ENCODE peak calls at places on chromosome 3, in six cellular contexts. A is T-cell; Y is stimulated activated CD8-positive, alpha-beta memory T cell treated with anti-CD3 and anti-CD28 coated beads, Interleukin-7, amount 100 ng/mL, for 1 hour; C is NCI-H526; B is GM06990; K is sigmoid colon. I is an unnamed sample.

GRCh38 chr3:189464800-189465199 is 166.4 kb upstream of the TP63 start:
- DNase-seq in A (no peak), Y (no peak), C (no peak), B (no peak), K (no peak), I (no peak)

GRCh38 chr3:124859025-124859424 is 28.1 kb downstream of the ITGB5 start:
- DNase-seq in A (no peak), Y (no peak), C (no peak), B (no peak), K (peak; percentile 63), I (no peak)

GRCh38 chr3:71469131-71469430 is 114.4 kb downstream of the FOXP1 start:
- DNase-seq in A (no peak), Y (no peak), C (no peak), B (no peak), K (no peak), I (no peak)

GRCh38 chr3:185532881-185533280 is 19.5 kb downstream of the LIPH start:
- DNase-seq in A (no peak), Y (no peak), C (no peak), B (no peak), K (no peak), I (no peak)

GRCh38 chr3:11629716-11630115 is 14.0 kb downstream of the VGLL4 start:
- DNase-seq in A (no peak), Y (no peak), C (no peak), B (no peak), K (no peak), I (no peak)

GRCh38 chr3:183331518-183331917 is 78.5 kb downstream of the B3GNT5 start:
- DNase-seq in A (no peak), Y (no peak), C (no peak), B (no peak), K (no peak), I (peak; percentile 64)

GRCh38 chr3:178404966-178405365 is 131.3 kb upstream of the KCNMB2 start:
- DNase-seq in A (no peak), Y (no peak), C (no peak), B (no peak), K (no peak), I (no peak)

GRCh38 chr3:107756649-107757048 is 233.9 kb downstream of the BBX start:
- DNase-seq in A (no peak), Y (no peak), C (no peak), B (no peak), K (no peak), I (no peak)

GRCh38 chr3:197718904-197719303 is 17.8 kb downstream of the RUBCN start:
- DNase-seq in A (no peak), Y (no peak), C (no peak), B (no peak), K (no peak), I (no peak)

GRCh38 chr3:37668831-37669610 is 192.7 kb upstream of the CTDSPL start:
- DNase-seq in A (no peak), Y (no peak), C (no peak), B (no peak), K (peak; percentile 70), I (no peak)

GRCh38 chr3:88195951-88196434 is 46.2 kb downstream of the C3orf38 start:
- DNase-seq in A (no peak), Y (no peak), C (no peak), B (no peak), K (no peak), I (no peak)

GRCh38 chr3:11328196-11328945 is 56.2 kb downstream of the ATG7 start:
- DNase-seq in A (no peak), Y (no peak), C (no peak), B (no peak), K (no peak), I (no peak)

GRCh38 chr3:130841357-130841756 is 52.5 kb upstream of the ATP2C1 start:
- DNase-seq in A (no peak), Y (no peak), C (no peak), B (no peak), K (no peak), I (no peak)

GRCh38 chr3:152909180-152909883 is 74.4 kb downstream of the P2RY1 start:
- DNase-seq in A (no peak), Y (no peak), C (no peak), B (no peak), K (no peak), I (no peak)

GRCh38 chr3:42298259-42298658 is 32.3 kb upstream of the CCK start:
- DNase-seq in A (no peak), Y (no peak), C (no peak), B (no peak), K (no peak), I (no peak)

GRCh38 chr3:14285526-14285925 is 106.9 kb downstream of the LSM3 start:
- DNase-seq in A (no peak), Y (no peak), C (no peak), B (no peak), K (no peak), I (no peak)

GRCh38 chr3:189566550-189566949 is 64.6 kb upstream of the TP63 start:
- DNase-seq in A (no peak), Y (no peak), C (no peak), B (no peak), K (no peak), I (no peak)

GRCh38 chr3:8576841-8577553 is 67.6 kb downstream of the SSUH2 start:
- DNase-seq in A (no peak), Y (no peak), C (no peak), B (no peak), K (no peak), I (no peak)

GRCh38 chr3:23880703-23881339 is 36.0 kb downstream of the NKIRAS1 start:
- DNase-seq in A (no peak), Y (no peak), C (no peak), B (no peak), K (no peak), I (no peak)

GRCh38 chr3:95277614-95278013 is 1214.8 kb downstream of the NSUN3 start:
- DNase-seq in A (no peak), Y (no peak), C (no peak), B (no peak), K (no peak), I (no peak)

GRCh38 chr3:66342717-66343373 is 122.0 kb downstream of the SLC25A26 start:
- DNase-seq in A (no peak), Y (no peak), C (no peak), B (no peak), K (no peak), I (no peak)

GRCh38 chr3:184315871-184316661 is 1.7 kb downstream of the EIF4G1 start:
- DNase-seq in A (no peak), Y (no peak), C (no peak), B (no peak), K (no peak), I (no peak)

GRCh38 chr3:24640330-24640877 is 145.8 kb upstream of the THRB start:
- DNase-seq in A (no peak), Y (no peak), C (no peak), B (no peak), K (no peak), I (no peak)

GRCh38 chr3:171365489-171365888 is 94.7 kb downstream of the TNIK start:
- DNase-seq in A (no peak), Y (no peak), C (no peak), B (no peak), K (no peak), I (no peak)

GRCh38 chr3:45628746-45629145 is 34.2 kb downstream of the LIMD1 start:
- DNase-seq in A (no peak), Y (no peak), C (no peak), B (no peak), K (no peak), I (no peak)